ENCODE peak calls at places on chromosome 1, in five cellular contexts. S, R, Q, U and M are unnamed samples.

GRCh38 chr1:236733654-236734053 is 47.4 kb downstream of the ACTN2 start:
- DNase-seq in R (no peak), S (no peak), U (no peak), Q (no peak), M (no peak)

GRCh38 chr1:246477634-246478033 is 29.4 kb downstream of the SMYD3 start:
- DNase-seq in U (no peak), R (no peak), Q (no peak), S (no peak), M (no peak)

GRCh38 chr1:162605225-162605927 is 26.9 kb upstream of the DDR2 start:
- DNase-seq in Q (peak; percentile 68), R (no peak), S (no peak), U (no peak), M (no peak)

GRCh38 chr1:228417471-228418203 is 976 bp upstream of the TRIM17 start:
- DNase-seq in Q (no peak), S (no peak), U (no peak), R (no peak), M (peak; percentile 53)

GRCh38 chr1:6634278-6635052 is 9.8 kb downstream of the THAP3 start:
- DNase-seq in U (peak; percentile 67), R (peak; percentile 78), Q (no peak), S (no peak), M (peak; percentile 64)

GRCh38 chr1:58939146-58939545 is 155.3 kb upstream of the JUN start:
- DNase-seq in R (no peak), Q (no peak), U (no peak), S (no peak), M (no peak)

GRCh38 chr1:94276900-94277581 is 39.7 kb upstream of the ARHGAP29 start:
- DNase-seq in Q (no peak), R (no peak), U (no peak), S (no peak), M (no peak)

GRCh38 chr1:17375651-17376050 is 3.7 kb downstream of the PADI6 start:
- DNase-seq in S (no peak), Q (no peak), R (no peak), U (no peak), M (no peak)

GRCh38 chr1:173870252-173871075 is 2.3 kb downstream of the ZBTB37 start:
- DNase-seq in S (no peak), Q (no peak), R (peak; percentile 48), U (no peak), M (no peak)

GRCh38 chr1:84504580-84505021 is 1.6 kb upstream of the SPATA1 start:
- DNase-seq in R (no peak), Q (no peak), S (no peak), U (peak; percentile 5), M (no peak)

DNA sequence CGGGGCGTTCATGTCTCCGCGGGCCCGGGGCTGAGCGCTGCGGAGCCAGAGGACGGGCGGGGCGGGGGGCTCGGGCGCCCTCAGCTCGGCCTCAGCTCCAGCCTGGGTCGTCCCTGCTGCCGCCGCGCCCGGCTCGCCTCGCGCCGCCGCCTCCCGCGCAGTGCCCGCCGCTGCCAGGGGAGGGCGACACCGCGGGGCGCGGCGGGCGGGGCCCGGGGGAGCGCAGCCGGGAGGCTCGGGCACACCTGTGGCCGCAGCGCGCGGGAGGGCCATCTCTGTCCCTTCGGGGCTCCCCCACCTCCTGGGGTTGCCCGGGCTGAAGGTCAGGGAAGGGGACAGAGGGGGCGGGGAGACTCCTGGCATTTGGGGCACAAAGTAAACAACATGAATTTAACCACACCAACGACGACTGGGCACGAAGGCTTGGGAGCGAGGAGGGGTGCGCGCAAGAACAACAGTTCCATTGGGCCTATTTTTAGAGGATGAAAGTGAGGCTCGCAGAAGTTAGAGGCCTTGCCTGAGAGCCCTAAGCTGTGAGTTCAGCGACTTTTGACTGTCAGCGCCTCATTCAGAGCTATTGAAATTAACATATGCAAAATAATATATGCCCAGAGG is at the start of gene FAM131C:
- DNase-seq in R (peak; percentile 45), S (no peak), Q (no peak), U (peak; percentile 71), M (peak; percentile 51)
- TF ChIP-seq CTCF in R (peak; percentile 88), S (no peak), Q (no peak), U (peak; percentile 33), M (no peak)

GRCh38 chr1:203661572-203661971 is 34.9 kb downstream of the ATP2B4 start:
- DNase-seq in Q (no peak), U (no peak), S (no peak), R (peak; percentile 78), M (peak; percentile 49)

GRCh38 chr1:203662821-203663220 is 36.2 kb downstream of the ATP2B4 start:
- DNase-seq in Q (no peak), S (no peak), U (no peak), R (no peak), M (no peak)

GRCh38 chr1:203663820-203664219 is 37.2 kb downstream of the ATP2B4 start:
- DNase-seq in R (no peak), S (no peak), Q (no peak), U (no peak), M (no peak)

GRCh38 chr1:203660931-203661484 is 34.4 kb downstream of the ATP2B4 start:
- DNase-seq in S (no peak), U (no peak), R (no peak), Q (no peak), M (no peak)

DNA sequence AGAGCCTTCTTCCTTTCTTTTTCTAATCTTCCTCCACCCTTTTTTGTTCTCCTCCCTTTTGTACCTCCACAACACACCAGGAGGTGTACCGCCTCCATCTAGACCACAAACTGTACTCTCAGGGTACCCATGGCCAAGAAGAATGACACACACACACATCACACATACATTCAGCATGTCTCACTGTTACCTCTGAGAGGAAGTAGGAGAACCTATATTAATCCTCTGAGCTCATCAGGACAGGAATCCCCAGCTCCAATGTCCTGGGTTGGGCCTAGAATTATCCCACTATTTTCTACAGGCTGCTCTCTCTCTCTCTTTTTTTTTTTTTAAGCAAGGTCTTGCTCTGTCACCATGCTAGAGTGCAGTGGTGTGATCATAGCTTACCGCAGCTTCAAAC is 36.7 kb downstream of the ATP2B4 start:
- DNase-seq in R (no peak), Q (peak; percentile 77), S (no peak), U (no peak), M (no peak)
- TF ChIP-seq CTCF in R (no peak), Q (no peak), S (no peak), U (no peak), M (no peak)

GRCh38 chr1:156748670-156749428 is 2.6 kb downstream of the HDGF start:
- DNase-seq in Q (no peak), R (peak; percentile 49), U (peak; percentile 57), S (peak; percentile 93), M (peak; percentile 78)

GRCh38 chr1:156747737-156748669 is 3.5 kb downstream of the HDGF start:
- DNase-seq in Q (no peak), S (no peak), R (no peak), U (peak; percentile 20), M (no peak)

GRCh38 chr1:156744786-156745419 is 4.0 kb upstream of the MRPL24 start:
- DNase-seq in R (no peak), S (no peak), U (no peak), Q (no peak), M (no peak)

GRCh38 chr1:156746381-156746715 is 5.1 kb downstream of the HDGF start:
- DNase-seq in U (no peak), S (no peak), R (no peak), Q (no peak), M (no peak)

DNA sequence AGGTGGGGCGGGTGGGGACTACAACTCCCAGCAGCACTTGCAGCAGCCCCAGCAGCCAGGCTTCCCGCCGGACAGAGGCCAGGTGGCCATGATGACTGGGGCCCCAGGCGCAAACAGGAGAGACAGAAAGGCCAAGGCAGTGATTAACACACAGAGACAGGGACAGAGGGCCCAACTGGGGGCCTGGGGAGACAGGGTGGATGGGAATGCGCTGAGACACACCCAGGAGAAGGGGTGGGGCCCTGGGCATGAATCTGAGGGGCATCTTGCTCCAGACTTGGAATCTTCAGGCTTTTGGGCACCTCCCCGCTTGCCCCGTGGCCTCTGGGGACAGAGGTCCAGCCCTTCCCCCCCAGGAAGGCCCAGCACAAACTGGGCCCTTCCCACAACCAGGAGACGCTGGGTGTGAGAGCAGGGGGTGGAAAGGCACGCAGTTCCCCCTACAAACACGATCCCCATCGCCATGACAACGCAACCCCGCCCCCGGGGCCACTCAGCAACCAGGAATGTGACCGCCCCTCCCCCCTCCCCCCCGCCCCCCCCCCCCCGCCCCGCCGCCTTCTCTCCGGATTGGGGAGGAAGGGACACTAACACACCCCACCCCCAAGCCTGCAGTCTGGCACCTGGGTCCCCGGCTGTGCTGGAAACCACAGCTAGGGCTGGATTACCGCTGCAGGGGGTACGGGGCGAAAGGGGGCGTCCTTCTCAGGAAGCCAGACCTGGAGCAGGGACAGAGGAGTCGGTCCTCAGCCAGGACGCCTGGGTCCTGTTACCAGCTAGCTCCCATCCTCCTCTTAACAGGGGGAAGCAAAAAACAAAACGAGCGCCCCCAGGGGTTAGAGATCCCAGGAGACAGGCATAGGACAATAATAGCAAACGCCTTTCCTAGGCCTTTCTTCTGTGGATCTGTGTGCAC is 4.5 kb downstream of the HDGF start:
- DNase-seq in S (peak; percentile 99), U (peak; percentile 87), Q (peak; percentile 64), R (peak; percentile 94), M (peak; percentile 98)
- TF ChIP-seq CTCF in S (no peak), U (peak; percentile 23), Q (peak; percentile 43), R (peak; percentile 20), M (no peak)

DNA sequence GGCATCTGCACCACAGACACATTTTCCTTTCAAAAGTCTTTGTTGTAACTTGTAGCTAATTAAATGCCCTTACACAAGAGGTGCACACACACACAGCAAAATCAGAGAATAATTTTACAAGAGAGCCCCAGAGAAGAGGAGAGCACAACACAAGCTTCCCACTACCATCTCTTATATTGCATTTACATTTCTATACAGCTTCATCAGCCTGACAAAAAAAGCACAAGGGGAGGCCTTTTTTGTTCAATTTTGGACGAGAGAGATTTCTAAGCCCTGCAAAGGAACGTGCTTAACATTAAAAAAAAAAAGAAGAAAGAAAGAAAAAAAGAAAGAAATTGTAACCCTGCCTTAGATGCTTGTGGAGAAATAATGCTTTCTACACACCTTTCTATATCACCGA is 17.1 kb upstream of the ESRRG start:
- DNase-seq in S (no peak), Q (no peak), U (no peak), R (no peak), M (no peak)
- TF ChIP-seq CTCF in S (no peak), Q (no peak), U (no peak), R (no peak), M (no peak)

GRCh38 chr1:215672482-215672881 is 105.4 kb downstream of the KCTD3 start:
- DNase-seq in R (no peak), U (no peak), S (no peak), Q (no peak), M (no peak)
- TF ChIP-seq CTCF in R (no peak), U (no peak), S (no peak), Q (no peak), M (no peak)

DNA sequence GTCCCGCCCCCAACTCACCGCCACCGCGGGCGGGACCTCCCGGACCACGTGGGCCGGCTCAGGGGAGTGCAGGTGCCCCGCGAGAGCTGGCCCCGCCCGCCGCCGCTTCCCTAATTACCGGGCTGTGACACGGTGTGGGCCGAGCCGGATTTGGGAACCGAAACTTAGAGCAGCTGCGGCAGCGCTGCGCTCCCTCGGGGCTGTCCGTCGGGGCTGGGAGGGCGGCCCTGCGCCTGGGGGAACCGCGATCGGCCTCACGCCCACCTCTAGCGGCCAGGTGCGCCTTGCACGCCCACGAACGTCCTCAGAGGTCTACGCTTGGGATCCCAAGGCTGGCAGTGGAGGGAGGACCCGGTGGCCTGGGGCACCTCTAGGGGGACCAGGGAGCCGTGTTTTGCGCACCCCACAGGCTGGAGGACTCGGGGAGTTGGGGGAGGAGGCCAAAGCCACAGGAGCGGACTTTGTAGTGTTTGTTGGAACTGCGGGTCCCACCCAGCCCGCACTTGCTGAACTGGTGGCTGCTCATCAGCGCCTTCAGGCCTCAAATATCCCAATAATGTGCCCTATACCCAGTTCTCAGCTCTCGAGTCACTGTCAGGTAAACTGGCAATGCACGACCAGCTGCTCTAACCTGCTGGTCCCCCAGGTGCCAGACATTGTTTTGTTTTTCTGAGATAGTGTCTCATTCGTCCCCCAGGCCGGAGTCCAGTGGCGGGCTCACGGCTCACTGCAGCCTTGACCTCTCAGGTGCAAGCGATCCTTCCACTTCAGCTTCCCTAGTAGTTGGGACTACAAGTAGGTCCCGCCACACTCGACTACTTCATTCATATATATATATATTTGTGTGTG is 781 bp upstream of the NADK start:
- DNase-seq in Q (no peak), R (peak; percentile 81), U (peak; percentile 51), S (peak; percentile 95), M (peak; percentile 88)
- TF ChIP-seq CTCF in Q (peak; percentile 4), R (peak; percentile 13), U (peak; percentile 14), S (no peak), M (peak; percentile 21)